ENCODE peak calls at places on chromosomes 1 and 21, in five cellular contexts. G, P, O, Q and C are unnamed samples.

GRCh38 chr1:228335406-228336307 is 71.0 kb downstream of the TRIM11 start:
- DNase-seq in G (no peak), P (no peak), O (no peak), Q (peak), C (no peak)

GRCh38 chr1:9628541-9629444 is 22.7 kb upstream of the PIK3CD start:
- DNase-seq in G (no peak), P (no peak), O (no peak), Q (no peak), C (no peak)

GRCh38 chr21:39385299-39386145 is 36.6 kb upstream of the HMGN1 start:
- DNase-seq in G (peak), P (peak), O (no peak), Q (peak), C (peak)

GRCh38 chr21:30408782-30409494 is 13.1 kb downstream of the KRTAP13-1 start:
- DNase-seq in G (peak), P (peak), O (no peak), Q (no peak), C (no peak)

GRCh38 chr1:100734716-100735115 is 15.2 kb downstream of the VCAM1 start:
- DNase-seq in G (peak), P (no peak), O (no peak), Q (no peak), C (peak)

GRCh38 chr21:45562965-45563364 is 20.7 kb upstream of the SLC19A1 start:
- DNase-seq in G (peak), P (no peak), O (no peak), Q (no peak), C (no peak)

GRCh38 chr1:235883261-235883927 is 16.7 kb upstream of the LYST start:
- DNase-seq in G (peak), P (peak), O (peak), Q (peak), C (peak)

GRCh38 chr1:84206416-84206815 is 62.3 kb downstream of the PRKACB start:
- DNase-seq in G (no peak), P (no peak), O (no peak), Q (no peak), C (no peak)

GRCh38 chr1:221598122-221598521 is 143.8 kb downstream of the DUSP10 start:
- DNase-seq in G (no peak), P (no peak), O (no peak), Q (no peak), C (no peak)

GRCh38 chr1:230254265-230254664 is 171.9 kb downstream of the PGBD5 start:
- DNase-seq in G (no peak), P (no peak), O (no peak), Q (no peak), C (no peak)

GRCh38 chr21:41612674-41613250 is 104.8 kb upstream of the TMPRSS2 start:
- DNase-seq in G (peak), P (peak), O (peak), Q (peak), C (peak)

GRCh38 chr1:214224605-214225354 is 56.2 kb upstream of the SMYD2 start:
- DNase-seq in G (peak), P (peak), O (no peak), Q (no peak), C (peak)

GRCh38 chr21:45631540-45631939 is 12.0 kb upstream of the PCBP3 start:
- DNase-seq in G (no peak), P (no peak), O (no peak), Q (no peak), C (no peak)

GRCh38 chr21:45390831-45391742 is 13.9 kb upstream of the COL18A1 start:
- DNase-seq in G (no peak), P (peak), O (no peak), Q (no peak), C (no peak)

GRCh38 chr1:246483204-246483933 is 23.7 kb downstream of the SMYD3 start:
- DNase-seq in G (peak), P (no peak), O (no peak), Q (no peak), C (peak)

GRCh38 chr1:55038552-55038838 is 853 bp upstream of the PCSK9 start:
- DNase-seq in G (no peak), P (no peak), O (no peak), Q (no peak), C (no peak)

GRCh38 chr1:215669806-215670485 is 102.8 kb downstream of the KCTD3 start:
- DNase-seq in G (no peak), P (no peak), O (peak), Q (no peak), C (no peak)

GRCh38 chr21:33075128-33075527 is 5.2 kb downstream of the OLIG1 start:
- DNase-seq in G (no peak), P (no peak), O (no peak), Q (no peak), C (no peak)

GRCh38 chr1:55380313-55380970 is 165.3 kb upstream of the USP24 start:
- DNase-seq in G (no peak), P (no peak), O (no peak), Q (peak), C (no peak)

GRCh38 chr1:87733421-87733820 is 404.7 kb downstream of the LMO4 start:
- DNase-seq in G (no peak), P (no peak), O (no peak), Q (no peak), C (no peak)

GRCh38 chr1:155320661-155321576 is at the start of gene RUSC1:
- DNase-seq in G (peak), P (peak), O (no peak), Q (peak), C (peak)

GRCh38 chr1:203556047-203556851 is 62.3 kb downstream of the OPTC start:
- DNase-seq in G (peak), P (peak), O (peak), Q (peak), C (peak)

GRCh38 chr21:16587141-16587570 is 857.4 kb downstream of the USP25 start:
- DNase-seq in G (peak), P (peak), O (no peak), Q (peak), C (peak)

GRCh38 chr1:30176477-30176876 is 546.9 kb downstream of the MATN1 start:
- DNase-seq in G (no peak), P (no peak), O (no peak), Q (no peak), C (no peak)

GRCh38 chr1:227459977-227460376 is 103.4 kb upstream of the ZNF678 start:
- DNase-seq in G (no peak), P (no peak), O (no peak), Q (no peak), C (no peak)

GRCh38 chr1:200861937-200862647 is 10.7 kb upstream of the GPR25 start:
- DNase-seq in G (no peak), P (no peak), O (no peak), Q (no peak), C (no peak)

GRCh38 chr1:225388372-225388771 is 39.5 kb downstream of the LBR start:
- DNase-seq in G (peak), P (no peak), O (no peak), Q (no peak), C (peak)

GRCh38 chr1:167510880-167511279 is 7.4 kb downstream of the CD247 start:
- DNase-seq in G (no peak), P (no peak), O (no peak), Q (no peak), C (no peak)

GRCh38 chr1:183223467-183223866 is 37.4 kb downstream of the LAMC2 start:
- DNase-seq in G (no peak), P (no peak), O (no peak), Q (no peak), C (peak)

GRCh38 chr1:41743361-41743760 is 175.4 kb downstream of the HIVEP3 start:
- DNase-seq in G (no peak), P (no peak), O (no peak), Q (no peak), C (peak)

GRCh38 chr1:100542264-100542663 is 4.3 kb downstream of the GPR88 start:
- DNase-seq in G (no peak), P (no peak), O (no peak), Q (no peak), C (no peak)

GRCh38 chr1:51421961-51422360 is 91.6 kb upstream of the TTC39A start:
- DNase-seq in G (peak), P (no peak), O (no peak), Q (no peak), C (peak)

GRCh38 chr21:36883532-36884486 is 82.7 kb downstream of the HLCS start:
- DNase-seq in G (no peak), P (no peak), O (no peak), Q (no peak), C (no peak)

GRCh38 chr1:184315254-184315653 is 71.6 kb upstream of the C1orf21 start:
- DNase-seq in G (no peak), P (no peak), O (peak), Q (no peak), C (peak)

GRCh38 chr1:83928396-83928795 is 70.5 kb downstream of the TTLL7 start:
- DNase-seq in G (peak), P (no peak), O (no peak), Q (no peak), C (no peak)

GRCh38 chr1:239706245-239706892 is 320.0 kb downstream of the CHRM3 start:
- DNase-seq in G (no peak), P (no peak), O (no peak), Q (no peak), C (no peak)

GRCh38 chr1:232925421-232926202 is 24.8 kb upstream of the NTPCR start:
- DNase-seq in G (no peak), P (no peak), O (no peak), Q (no peak), C (no peak)

GRCh38 chr1:15820478-15820877 is 13.0 kb upstream of the UQCRHL start:
- DNase-seq in G (peak), P (no peak), O (no peak), Q (no peak), C (no peak)

GRCh38 chr21:45376459-45377324 is 28.3 kb upstream of the COL18A1 start:
- DNase-seq in G (no peak), P (peak), O (no peak), Q (peak), C (no peak)

GRCh38 chr1:36653850-36654249 is 171.1 kb upstream of the CSF3R start:
- DNase-seq in G (peak), P (peak), O (no peak), Q (no peak), C (peak)
- TF ChIP-seq CTCF in G (peak), P (no peak), O (no peak), Q (no peak), C (no peak)

GRCh38 chr1:27349784-27350672 is 8.2 kb downstream of the SYTL1 start:
- DNase-seq in G (peak), P (peak), O (no peak), Q (no peak), C (peak)

GRCh38 chr1:27348861-27349783 is 7.3 kb downstream of the SYTL1 start:
- DNase-seq in G (no peak), P (no peak), O (no peak), Q (no peak), C (peak)

GRCh38 chr1:27345272-27345671 is 3.5 kb downstream of the SYTL1 start:
- DNase-seq in G (no peak), P (no peak), O (no peak), Q (no peak), C (no peak)

GRCh38 chr1:27346357-27346756 is 4.5 kb downstream of the SYTL1 start:
- DNase-seq in G (no peak), P (no peak), O (no peak), Q (no peak), C (no peak)

DNA sequence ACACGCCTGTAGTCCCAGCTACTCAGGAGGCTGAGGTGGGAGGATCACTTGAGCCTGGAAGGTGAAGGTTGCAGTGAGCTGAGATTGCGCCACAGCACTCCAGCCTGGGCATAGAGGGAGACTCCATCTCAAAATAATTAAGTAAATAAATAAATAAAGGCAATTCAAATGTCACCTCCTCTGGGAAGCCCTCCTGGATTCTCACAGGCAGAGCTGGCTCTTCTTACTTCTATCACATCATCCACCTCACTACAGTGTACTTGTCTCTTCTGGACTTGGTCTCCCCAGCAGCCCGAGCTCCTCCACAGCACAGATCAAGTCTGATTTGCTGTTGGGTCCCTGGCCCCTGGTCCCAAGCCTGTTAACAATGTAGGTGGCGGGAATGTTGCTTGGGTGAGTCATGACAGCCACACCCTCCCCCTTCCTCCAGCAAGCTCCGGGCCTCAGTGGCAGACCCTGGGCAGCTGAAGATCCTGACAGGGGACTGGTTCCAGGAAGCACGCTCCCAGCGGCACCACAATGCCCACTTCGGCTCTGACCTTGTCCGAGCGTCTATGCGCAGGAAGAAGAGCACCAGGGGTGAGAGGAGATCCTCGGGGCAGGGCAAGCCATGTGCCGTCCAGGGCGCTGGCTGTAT is 5.3 kb downstream of the SYTL1 start:
- DNase-seq in G (no peak), P (no peak), O (no peak), Q (no peak), C (no peak)
- H3K4me3 ChIP-seq in G (no peak), P (no peak), O (no peak), Q (no peak), C (no peak)

GRCh38 chr21:27475363-27475955 is 508.6 kb upstream of the ADAMTS5 start:
- DNase-seq in G (no peak), P (no peak), O (no peak), Q (no peak), C (no peak)

GRCh38 chr21:27477321-27477720 is 510.4 kb upstream of the ADAMTS5 start:
- DNase-seq in G (no peak), P (no peak), O (no peak), Q (no peak), C (no peak)

GRCh38 chr21:27480841-27481261 is 514.0 kb upstream of the ADAMTS5 start:
- DNase-seq in G (peak), P (no peak), O (no peak), Q (no peak), C (peak)

GRCh38 chr21:27476696-27477095 is 509.8 kb upstream of the ADAMTS5 start:
- DNase-seq in G (peak), P (no peak), O (peak), Q (no peak), C (peak)
- TF ChIP-seq CTCF in G (peak), P (peak), O (peak), Q (peak), C (peak)

GRCh38 chr1:150807257-150807637 is 813 bp downstream of the CTSK start:
- DNase-seq in G (no peak), P (no peak), O (no peak), Q (no peak), C (peak)
- H3K4me3 ChIP-seq in G (peak), P (peak), O (peak), Q (peak), C (peak)

GRCh38 chr1:19665456-19666138 is 922 bp downstream of the HTR6 start:
- DNase-seq in G (no peak), P (no peak), O (no peak), Q (no peak), C (peak)

GRCh38 chr1:19665044-19665455 is 375 bp downstream of the HTR6 start:
- DNase-seq in G (no peak), P (no peak), O (no peak), Q (no peak), C (no peak)

GRCh38 chr1:19668893-19669292 is 4.2 kb downstream of the HTR6 start:
- DNase-seq in G (no peak), P (no peak), O (no peak), Q (no peak), C (peak)

GRCh38 chr1:19664453-19665043 is at the start of gene HTR6:
- DNase-seq in G (no peak), P (no peak), O (no peak), Q (no peak), C (no peak)

GRCh38 chr1:19666139-19666465 is 1.4 kb downstream of the HTR6 start:
- DNase-seq in G (no peak), P (no peak), O (no peak), Q (no peak), C (no peak)
- TF ChIP-seq CTCF in G (no peak), P (no peak), O (no peak), Q (no peak), C (no peak)

DNA sequence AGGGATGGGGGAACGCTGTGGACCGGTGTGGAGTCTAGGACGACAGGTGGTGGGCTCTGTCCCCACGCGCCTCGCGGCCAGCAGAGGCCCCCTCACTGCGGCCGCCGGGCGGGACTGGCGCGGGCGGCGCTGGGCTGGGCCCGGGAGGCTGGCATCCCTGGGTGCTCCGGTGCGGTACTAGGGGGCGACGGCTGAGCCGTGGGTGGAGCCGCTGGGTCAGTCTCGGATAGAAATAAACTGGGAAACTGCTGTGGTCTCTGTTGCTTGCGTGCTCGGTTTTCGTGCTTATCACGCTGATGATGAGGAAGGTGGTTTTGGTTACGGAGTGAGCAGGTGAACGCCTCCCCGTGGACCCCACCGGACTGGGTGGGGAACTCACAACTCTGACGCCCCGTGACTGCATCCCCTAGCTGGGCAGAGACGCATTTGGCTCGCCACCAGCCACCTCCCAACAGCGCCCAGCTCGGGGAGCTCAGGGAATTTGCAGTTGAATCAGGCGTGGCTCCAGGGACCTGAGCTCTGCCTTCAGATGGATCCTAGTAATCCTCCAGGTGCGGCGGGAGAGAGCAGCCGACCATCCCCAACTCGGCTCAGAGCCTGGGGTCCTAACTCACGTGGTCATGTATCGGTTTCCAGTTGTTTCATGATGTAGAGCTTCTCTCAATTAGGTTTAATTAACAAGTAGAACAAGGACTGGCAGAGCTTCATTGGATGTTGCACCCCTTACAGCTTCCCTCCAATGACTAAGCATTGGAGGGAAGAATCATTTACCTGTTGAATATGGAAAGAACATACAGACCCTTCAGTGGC is 32.1 kb downstream of the HSD17B7 start:
- DNase-seq in G (no peak), P (no peak), O (no peak), Q (no peak), C (no peak)
- H3K4me3 ChIP-seq in G (peak), P (peak), O (peak), Q (peak), C (peak)